ENCODE peak calls at places on chromosomes 5 and 9, in ten cellular contexts. One of them, this sample, is unnamed.

GRCh38 chr5:172681421-172681820 is 40.4 kb downstream of the NEURL1B start:
- DNase-seq in A673: no peak
- DNase-seq in GM20000: no peak
- DNase-seq in astrocyte of the cerebellum: no peak
- DNase-seq in GM12864: no peak
- DNase-seq in Calu3: no peak
- DNase-seq in mucosa of descending colon: no peak
- DNase-seq in right atrium auricular region: no peak
- DNase-seq in neural crest cell: no peak
- DNase-seq in BJ: no peak
- DNase-seq in this sample: no peak

GRCh38 chr9:118533101-118533500 is 828.9 kb downstream of the TLR4 start:
- DNase-seq in A673: no peak
- DNase-seq in GM20000: no peak
- DNase-seq in astrocyte of the cerebellum: no peak
- DNase-seq in GM12864: no peak
- DNase-seq in Calu3: no peak
- DNase-seq in mucosa of descending colon: no peak
- DNase-seq in right atrium auricular region: no peak
- DNase-seq in neural crest cell: no peak
- DNase-seq in BJ: no peak
- DNase-seq in this sample: no peak

GRCh38 chr9:87725356-87725899 is 491 bp upstream of the CTSL start:
- DNase-seq in A673: peak
- DNase-seq in GM20000: no peak
- DNase-seq in astrocyte of the cerebellum: no peak
- DNase-seq in GM12864: no peak
- DNase-seq in Calu3: no peak
- DNase-seq in mucosa of descending colon: peak
- DNase-seq in right atrium auricular region: no peak
- DNase-seq in neural crest cell: no peak
- DNase-seq in BJ: peak
- DNase-seq in this sample: no peak

GRCh38 chr5:100550531-100551036 is 15.4 kb downstream of the FAM174A start:
- DNase-seq in A673: no peak
- DNase-seq in GM20000: peak
- DNase-seq in astrocyte of the cerebellum: no peak
- DNase-seq in GM12864: no peak
- DNase-seq in Calu3: no peak
- DNase-seq in mucosa of descending colon: no peak
- DNase-seq in right atrium auricular region: no peak
- DNase-seq in neural crest cell: no peak
- DNase-seq in BJ: no peak
- DNase-seq in this sample: no peak

GRCh38 chr9:121652037-121652837 is 803 bp downstream of the DAB2IP start:
- DNase-seq in A673: peak
- DNase-seq in GM20000: no peak
- DNase-seq in astrocyte of the cerebellum: no peak
- DNase-seq in GM12864: no peak
- DNase-seq in Calu3: peak
- DNase-seq in mucosa of descending colon: peak
- DNase-seq in right atrium auricular region: no peak
- DNase-seq in neural crest cell: no peak
- DNase-seq in BJ: no peak
- DNase-seq in this sample: peak

GRCh38 chr5:62431735-62432617 is 19.4 kb downstream of the IPO11 start:
- DNase-seq in A673: no peak
- DNase-seq in GM20000: no peak
- DNase-seq in astrocyte of the cerebellum: no peak
- DNase-seq in GM12864: no peak
- DNase-seq in Calu3: no peak
- DNase-seq in mucosa of descending colon: peak
- DNase-seq in right atrium auricular region: no peak
- DNase-seq in neural crest cell: no peak
- DNase-seq in BJ: no peak
- DNase-seq in this sample: no peak

GRCh38 chr9:137384116-137384756 is 38.7 kb downstream of the EXD3 start:
- DNase-seq in A673: no peak
- DNase-seq in GM20000: no peak
- DNase-seq in astrocyte of the cerebellum: no peak
- DNase-seq in GM12864: no peak
- DNase-seq in Calu3: no peak
- DNase-seq in mucosa of descending colon: no peak
- DNase-seq in right atrium auricular region: no peak
- DNase-seq in neural crest cell: no peak
- DNase-seq in BJ: no peak
- DNase-seq in this sample: no peak

GRCh38 chr5:141513627-141514329 is 24.9 kb downstream of the PCDHGC5 start:
- DNase-seq in A673: peak
- DNase-seq in GM20000: no peak
- DNase-seq in astrocyte of the cerebellum: peak
- DNase-seq in GM12864: peak
- DNase-seq in Calu3: no peak
- DNase-seq in mucosa of descending colon: peak
- DNase-seq in right atrium auricular region: peak
- DNase-seq in neural crest cell: peak
- DNase-seq in BJ: peak
- DNase-seq in this sample: peak

GRCh38 chr5:151315998-151316597 is 12.5 kb upstream of the SLC36A3 start:
- DNase-seq in A673: peak
- DNase-seq in GM20000: peak
- DNase-seq in astrocyte of the cerebellum: peak
- DNase-seq in GM12864: peak
- DNase-seq in Calu3: peak
- DNase-seq in mucosa of descending colon: peak
- DNase-seq in right atrium auricular region: peak
- DNase-seq in neural crest cell: peak
- DNase-seq in BJ: no peak
- DNase-seq in this sample: peak

GRCh38 chr9:9855503-9856078 is 757.2 kb downstream of the PTPRD start:
- DNase-seq in A673: no peak
- DNase-seq in GM20000: no peak
- DNase-seq in astrocyte of the cerebellum: no peak
- DNase-seq in GM12864: no peak
- DNase-seq in Calu3: no peak
- DNase-seq in mucosa of descending colon: no peak
- DNase-seq in right atrium auricular region: no peak
- DNase-seq in neural crest cell: no peak
- DNase-seq in BJ: no peak
- DNase-seq in this sample: no peak

GRCh38 chr5:32453916-32454315 is 9.4 kb upstream of the ZFR start:
- DNase-seq in A673: no peak
- DNase-seq in GM20000: no peak
- DNase-seq in astrocyte of the cerebellum: no peak
- DNase-seq in GM12864: no peak
- DNase-seq in Calu3: no peak
- DNase-seq in mucosa of descending colon: no peak
- DNase-seq in right atrium auricular region: no peak
- DNase-seq in neural crest cell: no peak
- DNase-seq in BJ: no peak
- DNase-seq in this sample: no peak

GRCh38 chr5:32454821-32455220 is 10.3 kb upstream of the ZFR start:
- DNase-seq in A673: no peak
- DNase-seq in GM20000: no peak
- DNase-seq in astrocyte of the cerebellum: no peak
- DNase-seq in GM12864: no peak
- DNase-seq in Calu3: no peak
- DNase-seq in mucosa of descending colon: no peak
- DNase-seq in right atrium auricular region: no peak
- DNase-seq in neural crest cell: no peak
- DNase-seq in BJ: no peak
- DNase-seq in this sample: no peak

GRCh38 chr5:32449216-32449721 is 4.7 kb upstream of the ZFR start:
- DNase-seq in A673: no peak
- DNase-seq in GM20000: no peak
- DNase-seq in astrocyte of the cerebellum: no peak
- DNase-seq in GM12864: no peak
- DNase-seq in Calu3: no peak
- DNase-seq in mucosa of descending colon: no peak
- DNase-seq in right atrium auricular region: no peak
- DNase-seq in neural crest cell: no peak
- DNase-seq in BJ: no peak
- DNase-seq in this sample: no peak

GRCh38 chr5:32446660-32447059 is 2.1 kb upstream of the ZFR start:
- DNase-seq in A673: no peak
- DNase-seq in GM20000: peak
- DNase-seq in astrocyte of the cerebellum: no peak
- DNase-seq in GM12864: no peak
- DNase-seq in Calu3: peak
- DNase-seq in mucosa of descending colon: peak
- DNase-seq in right atrium auricular region: no peak
- DNase-seq in neural crest cell: no peak
- DNase-seq in BJ: no peak
- DNase-seq in this sample: no peak

DNA sequence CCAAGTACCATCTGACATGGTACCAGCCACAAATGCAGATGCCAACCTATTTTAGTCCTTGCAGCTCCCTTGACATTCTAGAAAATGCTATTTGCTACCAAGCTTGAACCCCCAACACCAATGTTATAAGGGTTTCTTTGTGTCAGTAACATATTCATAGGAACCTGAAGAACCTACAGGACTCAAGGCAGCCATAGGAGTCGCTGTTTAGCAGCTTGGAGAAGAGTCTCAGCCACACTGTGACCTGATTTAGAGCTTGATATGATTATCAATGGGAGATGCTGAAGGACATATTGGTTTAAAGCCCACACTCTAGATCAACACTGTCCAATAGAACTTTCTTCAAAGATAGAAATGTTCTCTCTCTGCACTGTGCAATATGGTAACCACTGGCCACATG is 6.4 kb upstream of the ZFR start:
- DNase-seq in A673: peak
- DNase-seq in GM20000: no peak
- DNase-seq in astrocyte of the cerebellum: no peak
- DNase-seq in GM12864: no peak
- DNase-seq in Calu3: no peak
- DNase-seq in mucosa of descending colon: no peak
- DNase-seq in right atrium auricular region: no peak
- DNase-seq in neural crest cell: no peak
- DNase-seq in BJ: no peak
- DNase-seq in this sample: no peak
- TF ChIP-seq CTCF in A673: peak
- TF ChIP-seq CTCF in GM20000: no peak
- TF ChIP-seq CTCF in astrocyte of the cerebellum: no peak
- TF ChIP-seq CTCF in GM12864: peak
- TF ChIP-seq CTCF in Calu3: no peak
- TF ChIP-seq CTCF in mucosa of descending colon: no peak
- TF ChIP-seq CTCF in right atrium auricular region: no peak
- TF ChIP-seq CTCF in neural crest cell: peak
- TF ChIP-seq CTCF in BJ: peak
- TF ChIP-seq CTCF in this sample: no peak

GRCh38 chr9:94624621-94625020 is 14.7 kb downstream of the FBP1 start:
- DNase-seq in A673: no peak
- DNase-seq in GM20000: no peak
- DNase-seq in astrocyte of the cerebellum: no peak
- DNase-seq in GM12864: no peak
- DNase-seq in Calu3: no peak
- DNase-seq in mucosa of descending colon: no peak
- DNase-seq in right atrium auricular region: no peak
- DNase-seq in neural crest cell: no peak
- DNase-seq in BJ: no peak
- DNase-seq in this sample: no peak
- TF ChIP-seq CTCF in A673: no peak
- TF ChIP-seq CTCF in GM20000: no peak
- TF ChIP-seq CTCF in astrocyte of the cerebellum: no peak
- TF ChIP-seq CTCF in GM12864: no peak
- TF ChIP-seq CTCF in Calu3: no peak
- TF ChIP-seq CTCF in mucosa of descending colon: no peak
- TF ChIP-seq CTCF in right atrium auricular region: no peak
- TF ChIP-seq CTCF in neural crest cell: no peak
- TF ChIP-seq CTCF in BJ: no peak
- TF ChIP-seq CTCF in this sample: no peak

GRCh38 chr5:77170196-77170595 is 40.3 kb upstream of the PDE8B start:
- DNase-seq in A673: no peak
- DNase-seq in GM20000: no peak
- DNase-seq in astrocyte of the cerebellum: no peak
- DNase-seq in GM12864: no peak
- DNase-seq in Calu3: no peak
- DNase-seq in mucosa of descending colon: no peak
- DNase-seq in right atrium auricular region: no peak
- DNase-seq in neural crest cell: no peak
- DNase-seq in BJ: no peak
- DNase-seq in this sample: no peak

GRCh38 chr5:77168884-77169254 is 41.6 kb upstream of the PDE8B start:
- DNase-seq in A673: peak
- DNase-seq in GM20000: no peak
- DNase-seq in astrocyte of the cerebellum: no peak
- DNase-seq in GM12864: no peak
- DNase-seq in Calu3: peak
- DNase-seq in mucosa of descending colon: peak
- DNase-seq in right atrium auricular region: no peak
- DNase-seq in neural crest cell: no peak
- DNase-seq in BJ: no peak
- DNase-seq in this sample: no peak

GRCh38 chr5:77168187-77168883 is 42.1 kb upstream of the PDE8B start:
- DNase-seq in A673: peak
- DNase-seq in GM20000: no peak
- DNase-seq in astrocyte of the cerebellum: peak
- DNase-seq in GM12864: no peak
- DNase-seq in Calu3: no peak
- DNase-seq in mucosa of descending colon: no peak
- DNase-seq in right atrium auricular region: peak
- DNase-seq in neural crest cell: no peak
- DNase-seq in BJ: no peak
- DNase-seq in this sample: no peak

GRCh38 chr5:77171141-77171910 is 39.2 kb upstream of the PDE8B start:
- DNase-seq in A673: no peak
- DNase-seq in GM20000: no peak
- DNase-seq in astrocyte of the cerebellum: no peak
- DNase-seq in GM12864: no peak
- DNase-seq in Calu3: no peak
- DNase-seq in mucosa of descending colon: no peak
- DNase-seq in right atrium auricular region: no peak
- DNase-seq in neural crest cell: no peak
- DNase-seq in BJ: no peak
- DNase-seq in this sample: no peak

DNA sequence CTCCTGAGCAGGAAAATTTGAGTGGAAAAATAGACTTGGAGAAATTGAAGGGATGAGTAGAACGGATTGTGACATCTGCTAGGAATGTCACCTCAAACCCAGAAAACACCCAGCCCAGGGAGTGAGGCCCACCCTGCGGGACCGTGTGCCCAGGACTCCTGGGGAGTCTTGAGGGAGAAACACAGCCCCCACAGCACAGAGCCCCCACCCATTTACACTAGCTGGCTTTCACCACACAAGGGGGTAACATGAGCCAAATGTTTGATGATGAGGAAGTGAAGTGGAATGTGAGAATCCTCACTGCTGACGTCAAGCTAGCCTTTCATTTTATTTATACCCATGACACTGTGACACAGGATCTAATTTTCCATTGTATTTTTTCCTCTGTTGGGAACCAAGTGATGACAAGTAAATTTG is 42.8 kb upstream of the PDE8B start:
- DNase-seq in A673: peak
- DNase-seq in GM20000: no peak
- DNase-seq in astrocyte of the cerebellum: peak
- DNase-seq in GM12864: no peak
- DNase-seq in Calu3: no peak
- DNase-seq in mucosa of descending colon: no peak
- DNase-seq in right atrium auricular region: no peak
- DNase-seq in neural crest cell: no peak
- DNase-seq in BJ: peak
- DNase-seq in this sample: no peak
- TF ChIP-seq CTCF in A673: no peak
- TF ChIP-seq CTCF in GM20000: no peak
- TF ChIP-seq CTCF in astrocyte of the cerebellum: no peak
- TF ChIP-seq CTCF in GM12864: no peak
- TF ChIP-seq CTCF in Calu3: no peak
- TF ChIP-seq CTCF in mucosa of descending colon: no peak
- TF ChIP-seq CTCF in right atrium auricular region: no peak
- TF ChIP-seq CTCF in neural crest cell: no peak
- TF ChIP-seq CTCF in BJ: no peak
- TF ChIP-seq CTCF in this sample: no peak

GRCh38 chr5:1204693-1205242 is 3.4 kb downstream of the SLC6A19 start:
- DNase-seq in A673: peak
- DNase-seq in GM20000: no peak
- DNase-seq in astrocyte of the cerebellum: peak
- DNase-seq in GM12864: no peak
- DNase-seq in Calu3: peak
- DNase-seq in mucosa of descending colon: peak
- DNase-seq in right atrium auricular region: no peak
- DNase-seq in neural crest cell: no peak
- DNase-seq in BJ: no peak
- DNase-seq in this sample: peak
- TF ChIP-seq CTCF in A673: peak
- TF ChIP-seq CTCF in GM20000: no peak
- TF ChIP-seq CTCF in astrocyte of the cerebellum: peak
- TF ChIP-seq CTCF in GM12864: no peak
- TF ChIP-seq CTCF in Calu3: peak
- TF ChIP-seq CTCF in mucosa of descending colon: no peak
- TF ChIP-seq CTCF in right atrium auricular region: peak
- TF ChIP-seq CTCF in neural crest cell: peak
- TF ChIP-seq CTCF in BJ: peak
- TF ChIP-seq CTCF in this sample: no peak

This sample was measured in endothelial cell.